ENCODE peak calls at places on chromosome 9, in seven cellular contexts. X is NCI-H446; Y is left kidney; H is NCI-H1092; B is activated CD4-positive, alpha-beta T cell treated with anti-CD3 and anti-CD28 coated beads for 48 hours; D is HuH-7.5; Z is fibroblast of the aortic adventitia. I is an unnamed sample.

GRCh38 chr9:224540-225520 is 10.2 kb downstream of the DOCK8 start:
- DNase-seq in X (no peak), Y (no peak), H (no peak), B (no peak), D (no peak), Z (peak), I (peak)

GRCh38 chr9:16060457-16061129 is 507.8 kb downstream of the CCDC171 start:
- DNase-seq in X (no peak), Y (no peak), H (no peak), B (no peak), D (no peak), Z (no peak), I (no peak)

GRCh38 chr9:123722378-123722777 is 207.5 kb downstream of the DENND1A start:
- DNase-seq in X (no peak), Y (no peak), H (no peak), B (no peak), D (no peak), Z (no peak), I (no peak)

GRCh38 chr9:37920471-37921167 is 16.7 kb upstream of the SLC25A51 start:
- DNase-seq in X (no peak), Y (peak), H (no peak), B (peak), D (no peak), Z (no peak), I (no peak)

GRCh38 chr9:120692901-120693573 is 21.2 kb downstream of the MEGF9 start:
- DNase-seq in X (no peak), Y (peak), H (no peak), B (no peak), D (no peak), Z (peak), I (no peak)

GRCh38 chr9:128473104-128473503 is 17.3 kb downstream of the ODF2 start:
- DNase-seq in X (no peak), Y (no peak), H (no peak), B (no peak), D (no peak), Z (no peak), I (no peak)

GRCh38 chr9:114343471-114344187 is 14.0 kb downstream of the ORM2 start:
- DNase-seq in X (no peak), Y (no peak), H (no peak), B (no peak), D (no peak), Z (peak), I (no peak)

GRCh38 chr9:81848472-81848871 is 79.8 kb upstream of the SPATA31D4 start:
- DNase-seq in X (no peak), Y (peak), H (no peak), B (no peak), D (no peak), Z (peak), I (no peak)

GRCh38 chr9:134533850-134534585 is 107.6 kb upstream of the COL5A1 start:
- DNase-seq in X (no peak), Y (no peak), H (no peak), B (no peak), D (no peak), Z (no peak), I (no peak)

GRCh38 chr9:101509572-101509971 is 24.1 kb upstream of the RNF20 start:
- DNase-seq in X (no peak), Y (no peak), H (no peak), B (no peak), D (no peak), Z (no peak), I (no peak)

GRCh38 chr9:93996367-93996766 is 41.2 kb upstream of the BARX1 start:
- DNase-seq in X (no peak), Y (no peak), H (no peak), B (no peak), D (no peak), Z (no peak), I (no peak)

GRCh38 chr9:126802343-126803059 is 2.3 kb upstream of the ZBTB43 start:
- DNase-seq in X (no peak), Y (no peak), H (no peak), B (no peak), D (no peak), Z (no peak), I (no peak)

GRCh38 chr9:20559236-20559896 is 62.9 kb downstream of the MLLT3 start:
- DNase-seq in X (no peak), Y (no peak), H (no peak), B (no peak), D (no peak), Z (no peak), I (no peak)

GRCh38 chr9:130143974-130144373 is 28.2 kb upstream of the NCS1 start:
- DNase-seq in X (no peak), Y (peak), H (no peak), B (no peak), D (no peak), Z (peak), I (no peak)

GRCh38 chr9:17018001-17018491 is 116.8 kb upstream of the CNTLN start:
- DNase-seq in X (no peak), Y (peak), H (no peak), B (no peak), D (no peak), Z (peak), I (no peak)

GRCh38 chr9:65405253-65405652 is 120.2 kb upstream of the FOXD4L5 start:
- DNase-seq in X (no peak), Y (no peak), H (no peak), B (no peak), D (no peak), Z (no peak), I (no peak)

GRCh38 chr9:32918628-32919027 is 82.8 kb downstream of the APTX start:
- DNase-seq in X (no peak), Y (no peak), H (no peak), B (no peak), D (no peak), Z (no peak), I (no peak)

GRCh38 chr9:78235296-78235770 is 542 bp upstream of the CEP78 start:
- DNase-seq in X (no peak), Y (peak), H (no peak), B (no peak), D (no peak), Z (peak), I (no peak)

GRCh38 chr9:109319072-109319630 is 1.7 kb downstream of the EPB41L4B start:
- DNase-seq in X (no peak), Y (peak), H (peak), B (no peak), D (no peak), Z (no peak), I (no peak)

GRCh38 chr9:84940294-84940693 is 270.8 kb downstream of the NTRK2 start:
- DNase-seq in X (no peak), Y (no peak), H (no peak), B (no peak), D (no peak), Z (no peak), I (no peak)

GRCh38 chr9:87194471-87194870 is 247.2 kb upstream of the GAS1 start:
- DNase-seq in X (no peak), Y (peak), H (no peak), B (no peak), D (no peak), Z (peak), I (no peak)

GRCh38 chr9:92558612-92559374 is 23.0 kb upstream of the ECM2 start:
- DNase-seq in X (no peak), Y (no peak), H (no peak), B (no peak), D (no peak), Z (no peak), I (no peak)

GRCh38 chr9:114694146-114694545 is 12.2 kb upstream of the TEX48 start:
- DNase-seq in X (no peak), Y (peak), H (no peak), B (no peak), D (no peak), Z (peak), I (no peak)

GRCh38 chr9:129164246-129164930 is 13.7 kb downstream of the IER5L start:
- DNase-seq in X (no peak), Y (no peak), H (no peak), B (no peak), D (no peak), Z (peak), I (no peak)

GRCh38 chr9:20382460-20383071 is 239.7 kb downstream of the MLLT3 start:
- DNase-seq in X (no peak), Y (peak), H (no peak), B (no peak), D (no peak), Z (peak), I (no peak)

GRCh38 chr9:112887377-112887776 is 3.3 kb downstream of the SLC46A2 start:
- DNase-seq in X (no peak), Y (no peak), H (no peak), B (no peak), D (no peak), Z (no peak), I (peak)

GRCh38 chr9:112032009-112032408 is 135.4 kb downstream of the UGCG start:
- DNase-seq in X (no peak), Y (no peak), H (no peak), B (peak), D (no peak), Z (no peak), I (no peak)

GRCh38 chr9:69719368-69719767 is 40.4 kb downstream of the PTAR1 start:
- DNase-seq in X (no peak), Y (no peak), H (no peak), B (no peak), D (no peak), Z (peak), I (peak)

GRCh38 chr9:135515083-135515511 is 6.1 kb upstream of the LCN1 start:
- DNase-seq in X (no peak), Y (no peak), H (no peak), B (no peak), D (no peak), Z (no peak), I (no peak)

GRCh38 chr9:75855509-75855908 is 35.0 kb upstream of the PCSK5 start:
- DNase-seq in X (no peak), Y (peak), H (no peak), B (no peak), D (no peak), Z (peak), I (peak)

GRCh38 chr9:7293091-7293490 is 506.5 kb downstream of the DMAC1 start:
- DNase-seq in X (no peak), Y (no peak), H (no peak), B (no peak), D (no peak), Z (no peak), I (no peak)

GRCh38 chr9:122383992-122384461 is 13.2 kb downstream of the PTGS1 start:
- DNase-seq in X (no peak), Y (no peak), H (no peak), B (no peak), D (no peak), Z (peak), I (no peak)

GRCh38 chr9:87640385-87640795 is 85.5 kb upstream of the CTSL start:
- DNase-seq in X (no peak), Y (peak), H (peak), B (no peak), D (no peak), Z (peak), I (peak)

GRCh38 chr9:126419475-126419874 is 92.8 kb downstream of the MVB12B start:
- DNase-seq in X (no peak), Y (no peak), H (no peak), B (no peak), D (no peak), Z (no peak), I (no peak)

GRCh38 chr9:137460363-137461315 is 1.5 kb upstream of the NSMF start:
- DNase-seq in X (no peak), Y (no peak), H (no peak), B (no peak), D (no peak), Z (no peak), I (no peak)

GRCh38 chr9:38287420-38287985 is 105.0 kb upstream of the ALDH1B1 start:
- DNase-seq in X (no peak), Y (no peak), H (no peak), B (peak), D (no peak), Z (no peak), I (no peak)

GRCh38 chr9:25724424-25724823 is 46.2 kb upstream of the TUSC1 start:
- DNase-seq in X (no peak), Y (peak), H (no peak), B (no peak), D (no peak), Z (peak), I (no peak)

GRCh38 chr9:70315389-70315788 is 56.6 kb downstream of the SMC5 start:
- DNase-seq in X (no peak), Y (no peak), H (no peak), B (no peak), D (no peak), Z (peak), I (no peak)

GRCh38 chr9:28774433-28775029 is 1201.2 kb upstream of the C9orf72 start:
- DNase-seq in X (peak), Y (peak), H (peak), B (no peak), D (no peak), Z (peak), I (peak)

I was measured in A673.